ENCODE peak calls at places on chromosomes 2 and 18, in eight cellular contexts. E is activated T-cell treated with anti-CD3 and anti-CD28 coated beads for 1 hour; P is non-pigmented ciliary epithelial cell; Z is EL; N is body of pancreas; G is AG04449; M is Panc1; B is activated CD8-positive, alpha-beta memory T cell treated with anti-CD3 and anti-CD28 coated beads, Interleukin-2, amount 50 U/mL, for 48 hours. R is an unnamed sample.

GRCh38 chr18:46199515-46200147 is 95.4 kb downstream of the HAUS1 start:
- DNase-seq in E (no peak), P (peak), Z (peak), N (no peak), G (no peak), M (peak), B (no peak), R (no peak)

GRCh38 chr2:219772103-219772502 is 144.7 kb downstream of the SLC4A3 start:
- DNase-seq in E (no peak), P (no peak), Z (no peak), N (peak), G (no peak), M (no peak), B (no peak), R (no peak)

GRCh38 chr2:23651187-23651983 is 266.4 kb downstream of the KLHL29 start:
- DNase-seq in E (no peak), P (peak), Z (peak), N (no peak), G (peak), M (peak), B (no peak), R (no peak)

GRCh38 chr2:38013158-38013752 is 62.7 kb downstream of the CYP1B1 start:
- DNase-seq in E (no peak), P (peak), Z (peak), N (no peak), G (no peak), M (no peak), B (no peak), R (no peak)

GRCh38 chr2:46492301-46492700 is 12.9 kb downstream of the TMEM247 start:
- DNase-seq in E (no peak), P (no peak), Z (no peak), N (no peak), G (no peak), M (no peak), B (no peak), R (no peak)

GRCh38 chr18:79221136-79221535 is 151.9 kb downstream of the ATP9B start:
- DNase-seq in E (no peak), P (no peak), Z (no peak), N (no peak), G (no peak), M (no peak), B (no peak), R (no peak)

GRCh38 chr2:230075988-230076631 is 7.4 kb upstream of the SLC16A14 start:
- DNase-seq in E (no peak), P (no peak), Z (no peak), N (no peak), G (no peak), M (no peak), B (no peak), R (no peak)

GRCh38 chr18:62865498-62865897 is 150.2 kb downstream of the PHLPP1 start:
- DNase-seq in E (no peak), P (no peak), Z (no peak), N (no peak), G (no peak), M (no peak), B (no peak), R (no peak)

GRCh38 chr2:85549826-85550225 is 10.9 kb downstream of the MAT2A start:
- DNase-seq in E (no peak), P (peak), Z (peak), N (no peak), G (peak), M (no peak), B (no peak), R (no peak)

GRCh38 chr2:156476021-156476420 is 39.8 kb downstream of the GPD2 start:
- DNase-seq in E (no peak), P (no peak), Z (no peak), N (no peak), G (no peak), M (no peak), B (no peak), R (no peak)

GRCh38 chr2:143258126-143258892 is 129.1 kb downstream of the ARHGAP15 start:
- DNase-seq in E (no peak), P (no peak), Z (no peak), N (no peak), G (no peak), M (no peak), B (no peak), R (no peak)

GRCh38 chr2:200655918-200656580 is 70.2 kb downstream of the AOX1 start:
- DNase-seq in E (no peak), P (no peak), Z (no peak), N (no peak), G (peak), M (no peak), B (no peak), R (no peak)